ENCODE peak calls at places on chromosomes 13 and 19, in five cellular contexts. One of them, this sample, is unnamed.

GRCh38 chr13:99626461-99627082 is 125.3 kb downstream of the TM9SF2 start:
- DNase-seq in fibroblast of the aortic adventitia: peak
- DNase-seq in body of pancreas: no peak
- DNase-seq in HFF-Myc: peak
- DNase-seq in A549: no peak
- DNase-seq in this sample: peak

GRCh38 chr19:45558399-45558878 is 26.2 kb downstream of the OPA3 start:
- DNase-seq in HFF-Myc: no peak
- DNase-seq in fibroblast of the aortic adventitia: peak
- DNase-seq in A549: peak
- DNase-seq in body of pancreas: peak
- DNase-seq in this sample: peak

GRCh38 chr13:102440259-102440936 is 38.5 kb upstream of the FGF14 start:
- DNase-seq in HFF-Myc: no peak
- DNase-seq in A549: no peak
- DNase-seq in fibroblast of the aortic adventitia: no peak
- DNase-seq in body of pancreas: peak
- DNase-seq in this sample: no peak

GRCh38 chr13:61316647-61317046 is 99.0 kb downstream of the PCDH20 start:
- DNase-seq in fibroblast of the aortic adventitia: no peak
- DNase-seq in A549: no peak
- DNase-seq in HFF-Myc: no peak
- DNase-seq in body of pancreas: no peak
- DNase-seq in this sample: no peak

GRCh38 chr13:59687028-59687427 is 476.7 kb downstream of the DIAPH3 start:
- DNase-seq in fibroblast of the aortic adventitia: no peak
- DNase-seq in body of pancreas: no peak
- DNase-seq in A549: no peak
- DNase-seq in HFF-Myc: no peak
- DNase-seq in this sample: no peak

GRCh38 chr13:109381546-109382180 is 404.7 kb downstream of the IRS2 start:
- DNase-seq in HFF-Myc: peak
- DNase-seq in A549: no peak
- DNase-seq in body of pancreas: no peak
- DNase-seq in fibroblast of the aortic adventitia: no peak
- DNase-seq in this sample: peak

GRCh38 chr13:46817838-46818476 is 21.0 kb upstream of the ESD start:
- DNase-seq in body of pancreas: no peak
- DNase-seq in HFF-Myc: no peak
- DNase-seq in fibroblast of the aortic adventitia: no peak
- DNase-seq in A549: no peak
- DNase-seq in this sample: no peak

GRCh38 chr13:40137400-40137799 is 481.9 kb downstream of the COG6 start:
- DNase-seq in A549: no peak
- DNase-seq in fibroblast of the aortic adventitia: no peak
- DNase-seq in HFF-Myc: no peak
- DNase-seq in body of pancreas: no peak
- DNase-seq in this sample: no peak

GRCh38 chr13:110409581-110409992 is 102.5 kb downstream of the COL4A2 start:
- DNase-seq in body of pancreas: no peak
- DNase-seq in HFF-Myc: no peak
- DNase-seq in A549: no peak
- DNase-seq in fibroblast of the aortic adventitia: no peak
- DNase-seq in this sample: peak

GRCh38 chr19:14363203-14364097 is 17.8 kb upstream of the ADGRE5 start:
- DNase-seq in fibroblast of the aortic adventitia: peak
- DNase-seq in body of pancreas: peak
- DNase-seq in A549: peak
- DNase-seq in HFF-Myc: no peak
- DNase-seq in this sample: peak

GRCh38 chr13:49021953-49022352 is 46.2 kb downstream of the FNDC3A start:
- DNase-seq in HFF-Myc: no peak
- DNase-seq in A549: no peak
- DNase-seq in body of pancreas: no peak
- DNase-seq in fibroblast of the aortic adventitia: no peak
- DNase-seq in this sample: no peak

GRCh38 chr13:95533545-95534135 is 18.9 kb upstream of the CLDN10 start:
- DNase-seq in body of pancreas: peak
- DNase-seq in fibroblast of the aortic adventitia: no peak
- DNase-seq in A549: no peak
- DNase-seq in HFF-Myc: no peak
- DNase-seq in this sample: no peak

GRCh38 chr13:105207586-105208293 is 1327.7 kb downstream of the EFNB2 start:
- DNase-seq in body of pancreas: no peak
- DNase-seq in HFF-Myc: no peak
- DNase-seq in fibroblast of the aortic adventitia: no peak
- DNase-seq in A549: no peak
- DNase-seq in this sample: no peak

DNA sequence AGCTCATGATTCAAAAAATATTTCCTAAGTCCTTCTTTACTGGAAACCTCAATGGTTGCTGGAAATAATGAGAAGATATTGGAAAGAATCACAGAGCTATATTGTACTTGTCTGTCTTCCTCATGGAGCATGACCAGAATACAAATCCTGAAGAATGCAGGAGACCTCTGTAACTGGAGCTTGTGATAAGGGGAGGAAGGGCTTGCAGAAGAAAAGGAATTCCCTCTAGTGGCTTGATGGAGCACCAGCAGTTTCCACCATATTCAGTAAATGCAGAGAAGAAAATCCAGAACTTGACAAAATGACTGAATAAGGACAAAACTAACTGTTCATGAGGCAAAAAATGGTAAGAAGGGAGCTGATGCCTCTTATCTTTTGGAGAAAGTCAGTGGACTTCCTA is 1333.1 kb downstream of the EFNB2 start:
- DNase-seq in fibroblast of the aortic adventitia: peak
- DNase-seq in A549: no peak
- DNase-seq in HFF-Myc: no peak
- DNase-seq in body of pancreas: no peak
- DNase-seq in this sample: peak
- TF ChIP-seq CTCF in fibroblast of the aortic adventitia: peak
- TF ChIP-seq CTCF in A549: no peak
- TF ChIP-seq CTCF in HFF-Myc: peak
- TF ChIP-seq CTCF in body of pancreas: no peak
- TF ChIP-seq CTCF in this sample: peak

GRCh38 chr13:113745059-113745458 is 14.0 kb upstream of the TMEM255B start:
- DNase-seq in body of pancreas: no peak
- DNase-seq in fibroblast of the aortic adventitia: no peak
- DNase-seq in HFF-Myc: no peak
- DNase-seq in A549: no peak
- DNase-seq in this sample: no peak

GRCh38 chr13:113746671-113747070 is 12.4 kb upstream of the TMEM255B start:
- DNase-seq in body of pancreas: no peak
- DNase-seq in fibroblast of the aortic adventitia: no peak
- DNase-seq in A549: no peak
- DNase-seq in HFF-Myc: no peak
- DNase-seq in this sample: no peak

GRCh38 chr13:113744197-113745000 is 14.6 kb upstream of the TMEM255B start:
- DNase-seq in fibroblast of the aortic adventitia: no peak
- DNase-seq in body of pancreas: no peak
- DNase-seq in HFF-Myc: no peak
- DNase-seq in A549: no peak
- DNase-seq in this sample: no peak

GRCh38 chr13:113747291-113747833 is 11.7 kb upstream of the TMEM255B start:
- DNase-seq in fibroblast of the aortic adventitia: no peak
- DNase-seq in HFF-Myc: no peak
- DNase-seq in A549: no peak
- DNase-seq in body of pancreas: no peak
- DNase-seq in this sample: no peak

DNA sequence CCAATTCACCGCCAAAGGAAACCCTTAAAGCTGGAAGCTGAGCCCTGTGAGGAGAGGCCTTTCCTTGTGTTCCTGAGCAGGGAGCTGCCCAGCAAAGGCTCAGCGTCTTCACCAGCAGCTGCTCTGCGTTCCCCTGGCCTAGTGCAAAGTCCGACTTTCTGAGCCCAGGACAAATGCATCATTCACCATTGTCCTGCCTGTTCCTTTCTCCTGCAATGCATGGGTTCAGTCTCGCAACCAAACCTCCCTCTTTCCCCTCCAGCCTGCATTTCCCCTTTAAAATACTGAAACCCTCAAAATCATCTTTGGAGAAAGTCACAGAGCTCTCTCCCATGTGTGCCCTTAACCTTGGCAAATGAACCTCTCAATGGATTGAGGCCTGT is 12.9 kb upstream of the TMEM255B start:
- DNase-seq in A549: no peak
- DNase-seq in fibroblast of the aortic adventitia: no peak
- DNase-seq in body of pancreas: no peak
- DNase-seq in HFF-Myc: no peak
- DNase-seq in this sample: no peak
- H3K4me3 ChIP-seq in A549: no peak
- H3K4me3 ChIP-seq in fibroblast of the aortic adventitia: no peak
- H3K4me3 ChIP-seq in body of pancreas: no peak
- H3K4me3 ChIP-seq in HFF-Myc: no peak
- H3K4me3 ChIP-seq in this sample: no peak

GRCh38 chr19:41887711-41888382 is 4.9 kb downstream of the ARHGEF1 start:
- DNase-seq in body of pancreas: peak
- DNase-seq in A549: no peak
- DNase-seq in fibroblast of the aortic adventitia: no peak
- DNase-seq in HFF-Myc: no peak
- DNase-seq in this sample: peak
- TF ChIP-seq CTCF in body of pancreas: no peak
- TF ChIP-seq CTCF in A549: no peak
- TF ChIP-seq CTCF in fibroblast of the aortic adventitia: no peak
- TF ChIP-seq CTCF in HFF-Myc: no peak
- TF ChIP-seq CTCF in this sample: peak

GRCh38 chr13:36820222-36820621 is 1.2 kb downstream of the RFXAP start:
- DNase-seq in A549: no peak
- DNase-seq in fibroblast of the aortic adventitia: peak
- DNase-seq in body of pancreas: no peak
- DNase-seq in HFF-Myc: no peak
- DNase-seq in this sample: no peak
- H3K4me3 ChIP-seq in A549: peak
- H3K4me3 ChIP-seq in fibroblast of the aortic adventitia: peak
- H3K4me3 ChIP-seq in body of pancreas: peak
- H3K4me3 ChIP-seq in HFF-Myc: peak
- H3K4me3 ChIP-seq in this sample: peak

DNA sequence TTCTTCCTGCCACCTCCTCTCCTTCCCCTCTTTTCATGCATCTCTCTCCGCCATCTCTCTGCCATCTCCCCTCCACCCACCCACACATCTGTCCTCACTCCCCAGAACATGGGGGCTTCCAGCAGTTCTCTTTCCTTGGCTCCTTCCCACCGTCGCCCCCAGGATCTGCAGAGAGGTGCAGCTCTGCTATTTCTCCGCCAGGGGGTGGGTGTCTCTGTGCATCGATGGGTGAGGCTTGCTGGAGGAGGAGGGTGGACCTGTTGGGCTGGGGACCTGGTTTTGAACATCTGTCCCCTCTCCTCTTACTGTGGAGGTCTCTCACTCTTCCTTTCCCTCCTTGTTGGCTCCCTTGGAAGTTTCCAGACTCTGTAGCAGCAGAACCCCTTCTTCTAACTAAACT is 51.7 kb downstream of the MYH14 start:
- DNase-seq in A549: no peak
- DNase-seq in body of pancreas: no peak
- DNase-seq in fibroblast of the aortic adventitia: no peak
- DNase-seq in HFF-Myc: no peak
- DNase-seq in this sample: no peak
- TF ChIP-seq CTCF in A549: no peak
- TF ChIP-seq CTCF in body of pancreas: no peak
- TF ChIP-seq CTCF in fibroblast of the aortic adventitia: no peak
- TF ChIP-seq CTCF in HFF-Myc: peak
- TF ChIP-seq CTCF in this sample: no peak

DNA sequence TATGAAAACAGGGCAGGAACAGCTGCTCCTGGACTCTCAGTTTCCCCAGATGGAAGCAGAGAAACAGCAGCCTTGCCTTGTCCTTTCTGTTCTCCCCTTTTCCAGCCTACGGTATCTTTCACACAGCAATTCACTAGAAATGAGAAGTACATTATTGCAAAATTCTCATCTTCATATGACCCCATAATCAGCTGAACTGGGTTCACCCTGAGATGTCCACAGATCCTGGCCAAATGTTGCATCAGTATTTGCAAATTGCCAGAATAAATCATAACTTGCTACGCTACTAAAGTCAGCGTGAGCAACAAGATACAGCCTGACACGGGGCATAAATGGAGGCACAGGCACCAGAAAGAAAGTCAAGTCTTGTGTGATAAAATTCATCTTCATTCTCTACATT is 16.1 kb downstream of the VSTM1 start:
- DNase-seq in fibroblast of the aortic adventitia: no peak
- DNase-seq in A549: no peak
- DNase-seq in body of pancreas: peak
- DNase-seq in HFF-Myc: no peak
- DNase-seq in this sample: no peak
- H3K4me3 ChIP-seq in fibroblast of the aortic adventitia: no peak
- H3K4me3 ChIP-seq in A549: no peak
- H3K4me3 ChIP-seq in body of pancreas: no peak
- H3K4me3 ChIP-seq in HFF-Myc: no peak
- H3K4me3 ChIP-seq in this sample: no peak

GRCh38 chr19:12550951-12551832 is at the start of gene ZNF564:
- DNase-seq in A549: peak
- DNase-seq in body of pancreas: peak
- DNase-seq in HFF-Myc: peak
- DNase-seq in fibroblast of the aortic adventitia: peak
- DNase-seq in this sample: peak
- TF ChIP-seq CTCF in A549: no peak
- TF ChIP-seq CTCF in body of pancreas: no peak
- TF ChIP-seq CTCF in HFF-Myc: no peak
- TF ChIP-seq CTCF in fibroblast of the aortic adventitia: no peak
- TF ChIP-seq CTCF in this sample: no peak

GRCh38 chr13:25493930-25494707 is 122.3 kb downstream of the ATP8A2 start:
- DNase-seq in HFF-Myc: no peak
- DNase-seq in fibroblast of the aortic adventitia: no peak
- DNase-seq in A549: no peak
- DNase-seq in body of pancreas: no peak
- DNase-seq in this sample: no peak
- H3K4me3 ChIP-seq in HFF-Myc: no peak
- H3K4me3 ChIP-seq in fibroblast of the aortic adventitia: no peak
- H3K4me3 ChIP-seq in A549: no peak
- H3K4me3 ChIP-seq in body of pancreas: no peak
- H3K4me3 ChIP-seq in this sample: no peak

DNA sequence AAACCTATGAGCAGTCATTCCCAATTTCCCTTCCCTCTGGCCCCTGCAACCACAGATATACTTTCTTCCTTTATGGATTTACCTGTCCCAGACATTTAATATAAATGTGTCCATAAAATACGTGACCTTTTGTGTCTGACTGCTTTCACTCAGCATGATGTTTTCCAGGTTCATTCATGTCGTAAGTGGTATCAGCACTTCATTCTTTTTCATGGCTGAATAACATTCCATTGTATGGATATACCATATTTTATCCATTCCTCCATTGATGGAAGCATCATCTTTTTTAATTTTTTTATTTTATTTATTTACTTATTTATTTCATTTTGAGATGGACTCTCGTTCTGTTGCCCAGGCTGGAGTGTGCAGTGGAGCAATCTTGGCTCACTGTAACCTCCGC is 8.0 kb upstream of the PPP6R1 start:
- DNase-seq in HFF-Myc: no peak
- DNase-seq in A549: no peak
- DNase-seq in fibroblast of the aortic adventitia: no peak
- DNase-seq in body of pancreas: no peak
- DNase-seq in this sample: no peak
- TF ChIP-seq CTCF in HFF-Myc: no peak
- TF ChIP-seq CTCF in A549: no peak
- TF ChIP-seq CTCF in fibroblast of the aortic adventitia: no peak
- TF ChIP-seq CTCF in body of pancreas: no peak
- TF ChIP-seq CTCF in this sample: no peak

DNA sequence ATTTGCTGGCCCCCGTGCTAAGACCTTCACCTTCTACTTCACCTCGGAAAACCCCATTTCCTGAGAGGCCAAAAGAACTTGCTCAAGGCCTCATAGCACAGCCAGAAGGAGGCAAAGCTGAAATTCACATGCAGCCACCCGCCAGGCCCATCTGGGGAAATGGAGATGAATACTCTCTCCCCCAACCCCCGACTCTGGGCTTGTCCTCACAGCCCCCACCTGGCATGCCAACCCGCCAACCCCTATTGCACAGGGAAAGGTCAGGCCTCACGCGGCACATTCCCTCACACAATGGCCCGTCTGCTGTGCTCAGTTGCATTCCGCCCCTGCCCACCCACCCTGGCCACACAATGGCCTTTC is 3.2 kb downstream of the PRX start:
- DNase-seq in fibroblast of the aortic adventitia: no peak
- DNase-seq in body of pancreas: no peak
- DNase-seq in HFF-Myc: no peak
- DNase-seq in A549: no peak
- DNase-seq in this sample: no peak
- H3K4me3 ChIP-seq in fibroblast of the aortic adventitia: no peak
- H3K4me3 ChIP-seq in body of pancreas: no peak
- H3K4me3 ChIP-seq in HFF-Myc: no peak
- H3K4me3 ChIP-seq in A549: no peak
- H3K4me3 ChIP-seq in this sample: no peak

This sample was measured in fibroblast of pulmonary artery.